ENCODE peak calls at places on chromosomes 7 and 10, in five cellular contexts. F is uterus, O is Peyer's patch, Y is A549, V is body of pancreas. Z is an unnamed sample. For H3K4me1, the result is how much of the 10 kb centered on the place peaks cover.

GRCh38 chr7:8295638-8296361 is 33.8 kb upstream of the ICA1 start:
- DNase-seq in F (peak), O (peak), Y (peak), V (peak), Z (no peak)

GRCh38 chr10:102452672-102453340 is 1.5 kb upstream of the C10orf95 start:
- DNase-seq in F (no peak), O (peak), Y (peak), V (peak), Z (peak)

GRCh38 chr7:91837397-91838070 is 43.0 kb downstream of the MTERF1 start:
- DNase-seq in F (no peak), O (no peak), Y (no peak), V (no peak), Z (no peak)

GRCh38 chr7:155868955-155869783 is 56.9 kb upstream of the SHH start:
- DNase-seq in F (no peak), O (no peak), Y (no peak), V (no peak), Z (peak)

GRCh38 chr7:16023046-16023445 is 336.6 kb upstream of the MEOX2 start:
- DNase-seq in F (no peak), O (no peak), Y (no peak), V (no peak), Z (no peak)

GRCh38 chr7:50142421-50143113 is 49.5 kb upstream of the ZPBP start:
- DNase-seq in F (no peak), O (no peak), Y (peak), V (no peak), Z (no peak)

GRCh38 chr10:7397636-7398035 is 13.2 kb downstream of the SFMBT2 start:
- DNase-seq in F (no peak), O (no peak), Y (no peak), V (no peak), Z (no peak)

GRCh38 chr7:38934536-38934935 is 25.5 kb upstream of the VPS41 start:
- DNase-seq in F (no peak), O (no peak), Y (no peak), V (no peak), Z (no peak)

GRCh38 chr7:115410427-115410805 is 488.5 kb downstream of the MDFIC start:
- DNase-seq in F (no peak), O (no peak), Y (no peak), V (no peak), Z (no peak)

GRCh38 chr7:123677316-123677715 is 21.6 kb downstream of the LMOD2 start:
- DNase-seq in F (no peak), O (no peak), Y (no peak), V (no peak), Z (no peak)

GRCh38 chr10:97034301-97034700 is 151.5 kb downstream of the SLIT1 start:
- DNase-seq in F (no peak), O (no peak), Y (no peak), V (no peak), Z (peak)

GRCh38 chr7:82036146-82036886 is 266.5 kb upstream of the HGF start:
- DNase-seq in F (no peak), O (no peak), Y (no peak), V (no peak), Z (no peak)

GRCh38 chr10:110502851-110503301 is 5.2 kb downstream of the DUSP5 start:
- DNase-seq in F (peak), O (peak), Y (peak), V (peak), Z (peak)

GRCh38 chr10:94324609-94325233 is 38.0 kb downstream of the NOC3L start:
- DNase-seq in F (no peak), O (no peak), Y (no peak), V (no peak), Z (no peak)

GRCh38 chr10:63005246-63005645 is 127.9 kb upstream of the NRBF2 start:
- DNase-seq in F (no peak), O (no peak), Y (no peak), V (no peak), Z (no peak)

GRCh38 chr10:62638062-62638477 is 166.4 kb upstream of the ADO start:
- DNase-seq in F (peak), O (no peak), Y (no peak), V (no peak), Z (no peak)

GRCh38 chr7:97118306-97118917 is 914 bp downstream of the SDHAF3 start:
- DNase-seq in F (no peak), O (no peak), Y (no peak), V (no peak), Z (no peak)

GRCh38 chr7:116524609-116525297 is at the start of gene CAV1:
- DNase-seq in F (peak), O (peak), Y (peak), V (peak), Z (peak)

GRCh38 chr7:51123322-51124021 is 193.1 kb downstream of the COBL start:
- DNase-seq in F (no peak), O (no peak), Y (peak), V (peak), Z (no peak)

GRCh38 chr7:38744746-38745145 is 113.6 kb upstream of the AMPH start:
- DNase-seq in F (no peak), O (no peak), Y (no peak), V (no peak), Z (no peak)

GRCh38 chr10:36759111-36759805 is 366.1 kb upstream of the ANKRD30A start:
- DNase-seq in F (no peak), O (no peak), Y (peak), V (no peak), Z (no peak)

GRCh38 chr7:32892521-32893224 is 1.1 kb upstream of the KBTBD2 start:
- DNase-seq in F (peak), O (peak), Y (peak), V (peak), Z (peak)

GRCh38 chr7:42745357-42746022 is 166.4 kb downstream of the C7orf25 start:
- DNase-seq in F (peak), O (peak), Y (peak), V (peak), Z (no peak)

GRCh38 chr10:47311193-47311899 is 10.9 kb upstream of the GDF2 start:
- DNase-seq in F (no peak), O (peak), Y (peak), V (peak), Z (no peak)

GRCh38 chr10:11908991-11909390 is 85.8 kb downstream of the PROSER2 start:
- DNase-seq in F (no peak), O (peak), Y (no peak), V (no peak), Z (no peak)

GRCh38 chr7:1288996-1289551 is 56.4 kb downstream of the UNCX start:
- DNase-seq in F (no peak), O (no peak), Y (no peak), V (no peak), Z (no peak)

GRCh38 chr10:109328001-109328400 is 595.3 kb downstream of the XPNPEP1 start:
- DNase-seq in F (no peak), O (no peak), Y (no peak), V (no peak), Z (no peak)

GRCh38 chr7:7970113-7970619 is 1.6 kb downstream of the GLCCI1 start:
- DNase-seq in F (no peak), O (no peak), Y (no peak), V (no peak), Z (no peak)

GRCh38 chr10:113027574-113028392 is 77.7 kb downstream of the TCF7L2 start:
- DNase-seq in F (no peak), O (no peak), Y (no peak), V (no peak), Z (peak)

GRCh38 chr7:47326220-47326619 is 255.7 kb downstream of the TNS3 start:
- DNase-seq in F (no peak), O (no peak), Y (no peak), V (no peak), Z (no peak)

GRCh38 chr7:22709857-22710256 is 17.1 kb upstream of the IL6 start:
- DNase-seq in F (no peak), O (no peak), Y (no peak), V (no peak), Z (no peak)

GRCh38 chr10:131850490-131850880 is 50.3 kb upstream of the PPP2R2D start:
- DNase-seq in F (no peak), O (no peak), Y (no peak), V (no peak), Z (no peak)

GRCh38 chr10:124912487-124912886 is 29.4 kb upstream of the ZRANB1 start:
- DNase-seq in F (no peak), O (no peak), Y (no peak), V (no peak), Z (no peak)

GRCh38 chr10:103083266-103083976 is 109.7 kb downstream of the NT5C2 start:
- DNase-seq in F (no peak), O (no peak), Y (no peak), V (no peak), Z (no peak)

GRCh38 chr10:8088504-8088903 is 34.0 kb downstream of the GATA3 start:
- DNase-seq in F (no peak), O (no peak), Y (no peak), V (no peak), Z (peak)

GRCh38 chr7:24325708-24326107 is 41.7 kb downstream of the NPY start:
- DNase-seq in F (no peak), O (no peak), Y (no peak), V (no peak), Z (no peak)

GRCh38 chr10:29780096-29780495 is 145.3 kb upstream of the SVIL start:
- DNase-seq in F (no peak), O (no peak), Y (no peak), V (no peak), Z (no peak)

GRCh38 chr10:29788113-29788512 is 153.3 kb upstream of the SVIL start:
- DNase-seq in F (no peak), O (no peak), Y (no peak), V (no peak), Z (no peak)

GRCh38 chr10:29783211-29783947 is 148.6 kb upstream of the SVIL start:
- DNase-seq in F (no peak), O (no peak), Y (no peak), V (no peak), Z (no peak)

GRCh38 chr10:29780639-29781038 is 145.9 kb upstream of the SVIL start:
- DNase-seq in F (no peak), O (no peak), Y (no peak), V (no peak), Z (no peak)

GRCh38 chr10:29784175-29784773 is 149.5 kb upstream of the SVIL start:
- DNase-seq in F (peak), O (peak), Y (peak), V (peak), Z (peak)
- TF ChIP-seq POLR2A in F (no peak), O (no peak), Y (no peak), V (no peak), Z (no peak)

GRCh38 chr10:69057951-69058297 is 30.0 kb upstream of the SRGN start:
- DNase-seq in F (no peak), O (no peak), Y (no peak), V (no peak), Z (no peak)

GRCh38 chr10:69064762-69065328 is 23.1 kb upstream of the SRGN start:
- DNase-seq in F (no peak), O (no peak), Y (no peak), V (no peak), Z (no peak)

GRCh38 chr10:69060127-69060798 is 27.6 kb upstream of the SRGN start:
- DNase-seq in F (no peak), O (no peak), Y (no peak), V (no peak), Z (no peak)

GRCh38 chr10:69057261-69057950 is 30.5 kb upstream of the SRGN start:
- DNase-seq in F (no peak), O (peak), Y (no peak), V (no peak), Z (no peak)

GRCh38 chr10:69061305-69062161 is 26.4 kb upstream of the SRGN start:
- DNase-seq in F (peak), O (peak), Y (peak), V (peak), Z (peak)
- H3K4me3 ChIP-seq in F (no peak), O (peak), Y (peak), V (no peak), Z (no peak)

GRCh38 chr7:6402041-6402440 is 45.7 kb downstream of the DAGLB start:
- DNase-seq in F (no peak), O (no peak), Y (no peak), V (no peak), Z (no peak)

GRCh38 chr7:6401536-6401935 is 46.2 kb downstream of the DAGLB start:
- DNase-seq in F (no peak), O (no peak), Y (no peak), V (no peak), Z (no peak)

GRCh38 chr7:6395898-6396582 is 51.7 kb downstream of the DAGLB start:
- DNase-seq in F (no peak), O (no peak), Y (no peak), V (no peak), Z (no peak)

GRCh38 chr7:6398943-6399342 is 48.8 kb downstream of the DAGLB start:
- DNase-seq in F (no peak), O (no peak), Y (no peak), V (peak), Z (no peak)

DNA sequence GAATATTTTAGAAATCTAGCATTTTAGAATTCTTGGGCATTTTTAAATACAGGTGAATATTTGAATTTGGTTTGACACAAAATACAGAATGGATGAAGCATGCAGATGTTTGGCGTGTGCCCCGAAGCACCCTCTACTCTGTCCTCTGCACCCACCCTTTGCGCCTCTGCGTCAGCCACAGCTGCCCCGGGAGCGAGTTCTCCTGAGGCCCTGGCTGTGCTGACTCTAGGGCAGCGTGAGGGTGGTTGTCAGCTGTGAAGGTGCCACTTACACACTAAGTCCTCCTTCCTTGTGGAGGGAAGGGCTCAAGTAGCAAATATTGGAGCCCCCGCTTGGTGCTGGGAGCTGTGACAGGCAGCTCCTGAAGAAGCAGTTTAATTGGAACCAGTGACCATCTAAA is 48.4 kb downstream of the DAGLB start:
- DNase-seq in F (no peak), O (no peak), Y (no peak), V (no peak), Z (no peak)
- H3K4me1 ChIP-seq in F (under half), O (under half), Y (under half), V (under half), Z (half or more)

GRCh38 chr7:101108330-101108857 is 18.5 kb upstream of the SERPINE1 start:
- DNase-seq in F (peak), O (no peak), Y (no peak), V (no peak), Z (no peak)
- TF ChIP-seq POLR2A in F (no peak), O (no peak), Y (no peak), V (no peak), Z (no peak)

GRCh38 chr7:94376281-94376680 is 18.4 kb upstream of the COL1A2 start:
- DNase-seq in F (no peak), O (no peak), Y (no peak), V (no peak), Z (no peak)

GRCh38 chr7:94374721-94375120 is 20.0 kb upstream of the COL1A2 start:
- DNase-seq in F (no peak), O (no peak), Y (no peak), V (no peak), Z (no peak)

GRCh38 chr7:94375713-94376112 is 19.0 kb upstream of the COL1A2 start:
- DNase-seq in F (peak), O (no peak), Y (no peak), V (no peak), Z (peak)

GRCh38 chr7:94375167-94375566 is 19.5 kb upstream of the COL1A2 start:
- DNase-seq in F (peak), O (peak), Y (no peak), V (peak), Z (peak)

DNA sequence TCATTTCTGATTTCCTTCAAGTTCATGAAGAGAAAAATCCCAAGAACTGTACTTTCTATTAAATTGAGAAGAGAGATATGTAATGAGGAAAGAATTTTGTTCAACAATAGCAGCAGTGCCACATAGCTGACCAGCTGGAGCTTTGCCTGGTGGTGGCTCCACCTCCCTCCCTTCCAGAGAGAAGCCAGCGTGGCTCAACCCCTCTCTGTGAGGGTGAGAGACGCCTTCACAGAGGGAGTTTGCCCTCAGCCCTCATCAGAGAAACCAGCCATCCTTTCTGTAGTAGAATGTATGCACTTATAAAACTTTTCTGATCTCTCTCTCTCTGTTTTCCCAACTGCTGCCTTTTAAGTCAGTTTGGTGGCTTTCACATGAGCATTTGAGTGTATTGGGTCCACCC is 20.5 kb upstream of the COL1A2 start:
- DNase-seq in F (peak), O (peak), Y (no peak), V (peak), Z (peak)
- H3K4me3 ChIP-seq in F (peak), O (no peak), Y (no peak), V (no peak), Z (peak)

GRCh38 chr7:158816995-158817394 is 12.3 kb downstream of the ESYT2 start:
- DNase-seq in F (no peak), O (peak), Y (no peak), V (no peak), Z (no peak)
- H3K4me1 ChIP-seq in F (under half), O (under half), Y (half or more), V (half or more), Z (half or more)

GRCh38 chr10:51073461-51074237 is 638 bp upstream of the PRKG1 start:
- DNase-seq in F (peak), O (peak), Y (no peak), V (peak), Z (peak)
- TF ChIP-seq POLR2A in F (peak), O (no peak), Y (no peak), V (peak), Z (no peak)

DNA sequence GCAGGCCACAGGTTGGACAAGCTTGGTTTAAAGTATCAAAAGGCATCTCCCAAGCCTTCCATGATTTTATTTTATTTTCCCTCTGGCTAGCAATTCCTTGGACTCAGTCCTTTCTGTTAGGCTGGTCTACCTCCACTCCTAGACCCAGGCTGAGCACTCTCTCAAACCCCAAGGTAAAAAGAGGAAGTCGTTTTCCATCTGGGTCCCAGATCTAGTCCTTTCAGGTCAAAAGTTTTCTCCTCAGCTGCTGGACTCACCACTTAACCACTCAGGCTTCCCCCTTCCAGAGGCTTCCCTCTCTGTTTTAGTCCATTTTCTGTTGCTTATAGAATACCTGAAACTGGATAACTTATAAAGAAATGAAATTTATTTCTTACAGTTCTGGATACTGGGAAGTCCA is 252.3 kb upstream of the MKLN1 start:
- DNase-seq in F (no peak), O (no peak), Y (no peak), V (no peak), Z (no peak)
- H3K4me3 ChIP-seq in F (no peak), O (no peak), Y (no peak), V (no peak), Z (no peak)

DNA sequence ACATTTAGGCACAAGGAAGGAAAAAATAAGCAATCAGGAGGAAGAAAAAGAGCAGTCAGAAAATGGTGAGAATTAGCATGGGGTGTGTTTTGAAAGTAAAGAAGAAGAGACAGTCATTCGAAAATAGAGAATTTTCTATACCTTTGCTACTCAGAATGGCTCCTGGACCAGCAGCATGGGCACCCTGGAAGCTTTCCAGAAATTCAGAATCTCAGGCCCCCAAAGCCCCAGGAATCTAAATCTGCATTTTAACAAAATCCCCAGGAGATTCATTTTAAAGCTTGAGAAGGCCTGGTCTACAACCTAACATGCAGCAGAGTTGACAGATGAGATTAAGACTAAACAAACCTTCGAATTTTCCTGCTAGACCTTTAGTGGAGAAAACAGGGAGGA is 131.2 kb upstream of the HDAC9 start:
- DNase-seq in F (no peak), O (no peak), Y (no peak), V (no peak), Z (no peak)
- H3K4me1 ChIP-seq in F (under half), O (under half), Y (under half), V (under half), Z (under half)

Z was measured in sigmoid colon.